ENCODE peak calls at places on chromosomes 3 and 15, in six cellular contexts. J, N, B, H, R and V are unnamed samples.

GRCh38 chr3:67509471-67510075 is 144.8 kb downstream of the SUCLG2 start:
- DNase-seq in N (no peak), B (peak; percentile 6), H (no peak), R (no peak), J (no peak), V (no peak)

GRCh38 chr15:39361497-39361896 is 219.4 kb upstream of the THBS1 start:
- DNase-seq in J (no peak), R (no peak), B (no peak), N (no peak), H (no peak), V (no peak)

GRCh38 chr3:11668243-11669232 is 24.8 kb upstream of the VGLL4 start:
- DNase-seq in N (no peak), R (no peak), H (no peak), B (peak; percentile 30), J (no peak), V (no peak)

GRCh38 chr3:172106989-172107388 is 67.6 kb downstream of the FNDC3B start:
- DNase-seq in B (no peak), J (no peak), H (no peak), R (no peak), N (no peak), V (no peak)

GRCh38 chr3:60282840-60283239 is 968.4 kb downstream of the FHIT start:
- DNase-seq in B (no peak), R (no peak), J (no peak), N (no peak), H (peak; percentile 28), V (no peak)

GRCh38 chr15:56245871-56246814 is 2.5 kb upstream of the RFX7 start:
- DNase-seq in H (peak; percentile 87), J (peak; percentile 72), R (no peak), B (peak; percentile 83), N (peak; percentile 59), V (peak; percentile 87)

GRCh38 chr15:66388576-66388975 is 1.9 kb downstream of the MAP2K1 start:
- DNase-seq in B (no peak), H (no peak), N (no peak), R (no peak), J (no peak), V (no peak)

GRCh38 chr3:177725165-177725564 is 527.9 kb upstream of the TBL1XR1 start:
- DNase-seq in H (no peak), B (no peak), N (no peak), R (no peak), J (no peak), V (no peak)

GRCh38 chr15:72193781-72194396 is 3.7 kb downstream of the GRAMD2A start:
- DNase-seq in B (no peak), N (no peak), J (no peak), R (no peak), H (peak; percentile 96), V (no peak)

GRCh38 chr15:91917991-91918390 is 64.5 kb downstream of the SLCO3A1 start:
- DNase-seq in H (no peak), J (no peak), N (no peak), R (no peak), B (no peak), V (no peak)

GRCh38 chr3:194879991-194880939 is 194.6 kb downstream of the FAM43A start:
- DNase-seq in H (peak; percentile 84), J (no peak), R (no peak), B (peak; percentile 47), N (no peak), V (peak; percentile 9)

GRCh38 chr15:87755226-87755625 is 501.3 kb downstream of the NTRK3 start:
- DNase-seq in J (no peak), H (peak; percentile 84), N (no peak), R (no peak), B (no peak), V (no peak)

GRCh38 chr3:194685723-194686413 is at the start of gene FAM43A:
- DNase-seq in R (no peak), N (peak; percentile 51), B (peak; percentile 95), H (peak; percentile 90), J (peak; percentile 82), V (peak; percentile 73)

GRCh38 chr15:92810418-92811138 is 89.5 kb upstream of the CHD2 start:
- DNase-seq in B (peak; percentile 78), N (peak; percentile 25), R (no peak), J (no peak), H (peak; percentile 96), V (peak; percentile 72)

GRCh38 chr3:25507811-25508210 is 79.7 kb downstream of the RARB start:
- DNase-seq in B (no peak), N (no peak), H (no peak), J (no peak), R (no peak), V (no peak)

GRCh38 chr15:67033521-67033920 is 31.9 kb upstream of the SMAD3 start:
- DNase-seq in J (no peak), B (no peak), R (no peak), N (no peak), H (no peak), V (no peak)

GRCh38 chr15:27990411-27991338 is 108.4 kb downstream of the OCA2 start:
- DNase-seq in H (peak; percentile 98), B (no peak), R (no peak), J (no peak), N (no peak), V (peak; percentile 18)

GRCh38 chr15:77415450-77416448 is 4.2 kb downstream of the PEAK1 start:
- DNase-seq in H (no peak), R (no peak), B (peak; percentile 60), N (no peak), J (no peak), V (no peak)

GRCh38 chr3:101814835-101815234 is 34.5 kb upstream of the NFKBIZ start:
- DNase-seq in B (no peak), H (peak; percentile 16), J (no peak), N (no peak), R (no peak), V (no peak)

GRCh38 chr3:42668793-42669217 is 15.3 kb downstream of the ZBTB47 start:
- DNase-seq in J (no peak), H (no peak), R (no peak), B (no peak), N (no peak), V (no peak)

GRCh38 chr3:130677310-130677709 is 69.3 kb downstream of the PIK3R4 start:
- DNase-seq in H (no peak), J (no peak), N (no peak), B (no peak), R (no peak), V (no peak)

GRCh38 chr3:13709706-13710105 is 160.8 kb downstream of the FBLN2 start:
- DNase-seq in H (no peak), N (no peak), B (no peak), R (no peak), J (no peak), V (no peak)